ENCODE peak calls at places on chromosomes 16 and 17, in six cellular contexts. H, J, U, F, T and X are unnamed samples.
A peak's percentile ranks its signal among the peaks of the same experiment; 100 is the strongest.

GRCh38 chr17:34979650-34980352 is 511 bp upstream of the LIG3 start:
- DNase-seq in H (peak; percentile 45), J (peak; percentile 28), U (no peak), F (no peak), T (no peak), X (no peak)

GRCh38 chr17:33302394-33302793 is 9.3 kb upstream of the ASIC2 start:
- DNase-seq in H (peak; percentile 47), J (no peak), U (no peak), F (no peak), T (no peak), X (no peak)

GRCh38 chr16:21646721-21647561 is 5.5 kb downstream of the IGSF6 start:
- DNase-seq in H (no peak), J (no peak), U (no peak), F (no peak), T (peak; percentile 73), X (peak; percentile 80)

GRCh38 chr17:44007346-44008204 is 3.2 kb downstream of the NAGS start:
- DNase-seq in H (peak; percentile 22), J (no peak), U (peak; percentile 65), F (no peak), T (no peak), X (no peak)

GRCh38 chr17:2084129-2084765 is 29.3 kb downstream of the HIC1 start:
- DNase-seq in H (peak; percentile 62), J (peak; percentile 56), U (no peak), F (no peak), T (no peak), X (no peak)

GRCh38 chr17:75010683-75011406 is 1.6 kb upstream of the MRPL58 start:
- DNase-seq in H (peak; percentile 42), J (peak; percentile 65), U (no peak), F (no peak), T (no peak), X (no peak)

GRCh38 chr16:68235882-68236803 is at the start of gene ESRP2:
- DNase-seq in H (no peak), J (no peak), U (peak; percentile 33), F (peak; percentile 67), T (peak; percentile 21), X (no peak)

GRCh38 chr17:19652595-19652994 is 4.0 kb downstream of the ALDH3A2 start:
- DNase-seq in H (no peak), J (peak; percentile 36), U (peak; percentile 40), F (no peak), T (no peak), X (no peak)

GRCh38 chr17:44921122-44921882 is 6.0 kb upstream of the GFAP start:
- DNase-seq in H (no peak), J (peak; percentile 41), U (no peak), F (no peak), T (no peak), X (no peak)

GRCh38 chr17:60258313-60258712 is 108.5 kb downstream of the CA4 start:
- DNase-seq in H (no peak), J (no peak), U (no peak), F (no peak), T (no peak), X (no peak)

GRCh38 chr16:80084614-80085013 is 456.2 kb upstream of the DYNLRB2 start:
- DNase-seq in H (peak; percentile 47), J (peak; percentile 85), U (peak; percentile 69), F (no peak), T (no peak), X (no peak)

GRCh38 chr17:40352779-40353394 is 11.7 kb downstream of the GJD3 start:
- DNase-seq in H (no peak), J (no peak), U (no peak), F (no peak), T (no peak), X (no peak)

GRCh38 chr17:80970762-80971703 is 20.6 kb upstream of the CHMP6 start:
- DNase-seq in H (peak; percentile 11), J (no peak), U (no peak), F (no peak), T (no peak), X (no peak)

GRCh38 chr17:66190738-66191606 is 961 bp downstream of the CEP112 start:
- DNase-seq in H (peak; percentile 84), J (peak; percentile 84), U (peak; percentile 45), F (no peak), T (no peak), X (no peak)

GRCh38 chr16:51759329-51759728 is 608.3 kb upstream of the SALL1 start:
- DNase-seq in H (no peak), J (no peak), U (peak; percentile 3), F (no peak), T (no peak), X (no peak)

GRCh38 chr16:23324727-23325126 is 22.6 kb downstream of the SCNN1B start:
- DNase-seq in H (no peak), J (no peak), U (peak; percentile 34), F (no peak), T (no peak), X (no peak)

GRCh38 chr16:16992986-16993783 is 477.6 kb downstream of the XYLT1 start:
- DNase-seq in H (no peak), J (no peak), U (no peak), F (no peak), T (peak; percentile 7), X (no peak)

GRCh38 chr16:89737341-89738071 is 16.2 kb downstream of the ZNF276 start:
- DNase-seq in H (no peak), J (no peak), U (no peak), F (no peak), T (peak; percentile 42), X (no peak)

GRCh38 chr17:74163271-74163821 is 40.1 kb upstream of the RPL38 start:
- DNase-seq in H (no peak), J (no peak), U (no peak), F (no peak), T (no peak), X (no peak)

GRCh38 chr17:75721463-75722011 is 278 bp downstream of the ITGB4 start:
- DNase-seq in H (peak; percentile 7), J (no peak), U (no peak), F (no peak), T (no peak), X (no peak)

GRCh38 chr16:72927199-72928088 is 120.5 kb downstream of the ZFHX3 start:
- DNase-seq in H (peak; percentile 89), J (peak; percentile 90), U (peak; percentile 89), F (no peak), T (no peak), X (no peak)